ENCODE peak calls at places on chromosomes 12 and 14, in seven cellular contexts. K is fibroblast of villous mesenchyme; J is NCI-H774; A is endothelial cell; M is AG04449; W is cardiac fibroblast; P is T-helper 2 cell treated with Interferon-gamma antibody and Interleukin-4, amounts not matched to agents 5 μg/mL and 100 μg/mL, for 36 hours. Q is an unnamed sample.

GRCh38 chr14:28609228-28609828 is 157.3 kb upstream of the FOXG1 start:
- DNase-seq in K (peak), J (peak), A (peak), M (peak), W (peak), P (no peak), Q (no peak)

GRCh38 chr12:27866382-27867101 is 86.5 kb upstream of the MANSC4 start:
- DNase-seq in K (peak), J (no peak), A (no peak), M (peak), W (peak), P (no peak), Q (no peak)

GRCh38 chr12:12590961-12591360 is 20.7 kb upstream of the CREBL2 start:
- DNase-seq in K (no peak), J (no peak), A (no peak), M (no peak), W (no peak), P (no peak), Q (no peak)

GRCh38 chr14:69855180-69855817 is 23.9 kb upstream of the SMOC1 start:
- DNase-seq in K (no peak), J (no peak), A (no peak), M (no peak), W (no peak), P (no peak), Q (no peak)

GRCh38 chr14:21263284-21264024 is 5.8 kb downstream of the HNRNPC start:
- DNase-seq in K (peak), J (no peak), A (no peak), M (no peak), W (no peak), P (no peak), Q (no peak)

GRCh38 chr12:126899926-126900792 is 1366.8 kb upstream of the TMEM132C start:
- DNase-seq in K (no peak), J (peak), A (no peak), M (no peak), W (no peak), P (no peak), Q (no peak)

GRCh38 chr14:61102549-61103466 is 121.8 kb downstream of the SLC38A6 start:
- DNase-seq in K (no peak), J (no peak), A (no peak), M (no peak), W (no peak), P (no peak), Q (no peak)

GRCh38 chr12:50187084-50187900 is 20.1 kb upstream of the CERS5 start:
- DNase-seq in K (peak), J (no peak), A (no peak), M (peak), W (peak), P (peak), Q (no peak)

GRCh38 chr14:73248294-73248868 is 11.1 kb downstream of the PAPLN start:
- DNase-seq in K (no peak), J (no peak), A (no peak), M (no peak), W (no peak), P (no peak), Q (no peak)

GRCh38 chr12:127411981-127412380 is 855.0 kb upstream of the TMEM132C start:
- DNase-seq in K (no peak), J (no peak), A (no peak), M (no peak), W (no peak), P (no peak), Q (no peak)

GRCh38 chr14:65421201-65421981 is 8.9 kb downstream of the FUT8 start:
- DNase-seq in K (peak), J (no peak), A (no peak), M (no peak), W (no peak), P (no peak), Q (no peak)

GRCh38 chr14:75705014-75705413 is 44.0 kb downstream of the TTLL5 start:
- DNase-seq in K (peak), J (no peak), A (no peak), M (no peak), W (peak), P (no peak), Q (no peak)

GRCh38 chr14:61129168-61129745 is 148.2 kb downstream of the SLC38A6 start:
- DNase-seq in K (no peak), J (no peak), A (no peak), M (no peak), W (no peak), P (no peak), Q (no peak)

GRCh38 chr14:80212025-80212402 is 710 bp upstream of the DIO2 start:
- DNase-seq in K (peak), J (no peak), A (no peak), M (peak), W (peak), P (no peak), Q (no peak)

GRCh38 chr12:11834104-11834812 is 184.8 kb downstream of the ETV6 start:
- DNase-seq in K (peak), J (no peak), A (no peak), M (no peak), W (peak), P (no peak), Q (no peak)

GRCh38 chr12:118120579-118121363 is 15.2 kb upstream of the PEBP1 start:
- DNase-seq in K (peak), J (peak), A (peak), M (no peak), W (peak), P (peak), Q (peak)

GRCh38 chr14:64673748-64674147 is 30.5 kb upstream of the PLEKHG3 start:
- DNase-seq in K (no peak), J (no peak), A (no peak), M (no peak), W (no peak), P (peak), Q (no peak)

GRCh38 chr12:132236930-132237771 is 92.2 kb downstream of the GALNT9 start:
- DNase-seq in K (no peak), J (no peak), A (no peak), M (no peak), W (no peak), P (no peak), Q (no peak)

GRCh38 chr12:113196996-113197395 is 11.5 kb downstream of the RITA1 start:
- DNase-seq in K (peak), J (peak), A (peak), M (no peak), W (peak), P (peak), Q (peak)

GRCh38 chr12:73413051-73413450 is 1124.6 kb upstream of the ATXN7L3B start:
- DNase-seq in K (no peak), J (no peak), A (no peak), M (no peak), W (no peak), P (no peak), Q (no peak)

GRCh38 chr12:112107728-112108447 is 695 bp downstream of the NAA25 start:
- DNase-seq in K (no peak), J (no peak), A (peak), M (no peak), W (no peak), P (no peak), Q (no peak)

GRCh38 chr12:24500466-24501232 is 448.3 kb downstream of the BCAT1 start:
- DNase-seq in K (peak), J (no peak), A (no peak), M (no peak), W (no peak), P (no peak), Q (no peak)

GRCh38 chr12:132812631-132813305 is 15.9 kb downstream of the GOLGA3 start:
- DNase-seq in K (peak), J (no peak), A (no peak), M (no peak), W (no peak), P (no peak), Q (no peak)